ENCODE peak calls at places on chromosomes 6 and 20, in four cellular contexts. U is NB4; W is heart right ventricle; L is CD8-positive, alpha-beta memory T cell. O is an unnamed sample.

GRCh38 chr6:151186931-151187330 is 52.8 kb upstream of the AKAP12 start:
- DNase-seq in U (no peak), W (no peak), L (no peak), O (no peak)

GRCh38 chr20:60993647-60994046 is 258.4 kb upstream of the CDH4 start:
- DNase-seq in L (no peak), W (no peak), U (peak), O (no peak)

GRCh38 chr6:49463612-49463967 is 420 bp downstream of the CENPQ start:
- DNase-seq in U (no peak), L (no peak), W (no peak), O (no peak)

GRCh38 chr6:139291813-139292619 is at the start of gene TXLNB:
- DNase-seq in W (peak), L (peak), U (peak), O (peak)

GRCh38 chr6:3247255-3248146 is 11.2 kb upstream of the PSMG4 start:
- DNase-seq in L (no peak), U (peak), W (peak), O (no peak)

GRCh38 chr6:90611543-90611864 is 24.6 kb upstream of the MAP3K7 start:
- DNase-seq in L (no peak), U (no peak), W (no peak), O (no peak)

GRCh38 chr6:47090881-47091280 is 48.7 kb upstream of the ADGRF1 start:
- DNase-seq in L (no peak), U (no peak), W (no peak), O (no peak)

GRCh38 chr6:133973109-133973971 is 20.3 kb downstream of the TBPL1 start:
- DNase-seq in W (no peak), L (no peak), U (peak), O (peak)

GRCh38 chr6:52551483-52552277 is 25.2 kb downstream of the TRAM2 start:
- DNase-seq in W (peak), L (no peak), U (no peak), O (no peak)

GRCh38 chr20:51027396-51027795 is 4.5 kb upstream of the KCNG1 start:
- DNase-seq in W (no peak), U (no peak), L (no peak), O (no peak)

GRCh38 chr20:29325304-29325640 is 1932.2 kb upstream of the DEFB115 start:
- DNase-seq in U (no peak), L (no peak), W (no peak), O (no peak)

GRCh38 chr6:130676077-130676772 is 151.0 kb upstream of the SMLR1 start:
- DNase-seq in L (no peak), U (no peak), W (no peak), O (peak)

GRCh38 chr20:13113731-13114130 is 105.0 kb downstream of the SPTLC3 start:
- DNase-seq in W (no peak), U (no peak), L (no peak), O (no peak)

GRCh38 chr20:33731693-33732165 is at the start of gene ZNF341:
- DNase-seq in W (peak), L (peak), U (peak), O (peak)

GRCh38 chr20:36572701-36573102 is 695 bp upstream of the TGIF2 start:
- DNase-seq in W (no peak), L (peak), U (peak), O (peak)

GRCh38 chr20:834151-834747 is 734 bp downstream of the FAM110A start:
- DNase-seq in U (no peak), W (no peak), L (no peak), O (no peak)

GRCh38 chr6:72758901-72759300 is 137.0 kb downstream of the KCNQ5 start:
- DNase-seq in W (no peak), L (no peak), U (no peak), O (no peak)

GRCh38 chr6:72761767-72762166 is 139.9 kb downstream of the KCNQ5 start:
- DNase-seq in L (no peak), W (no peak), U (no peak), O (no peak)

GRCh38 chr6:72757926-72758325 is 136.1 kb downstream of the KCNQ5 start:
- DNase-seq in U (no peak), L (no peak), W (no peak), O (no peak)

GRCh38 chr6:72757048-72757447 is 135.2 kb downstream of the KCNQ5 start:
- DNase-seq in L (no peak), W (no peak), U (no peak), O (no peak)

GRCh38 chr6:72760130-72760793 is 138.4 kb downstream of the KCNQ5 start:
- DNase-seq in W (no peak), U (no peak), L (no peak), O (no peak)
- H3K4me3 ChIP-seq in W (no peak), U (no peak), L (no peak), O (no peak)

GRCh38 chr20:62410742-62411478 is 3.8 kb upstream of the CABLES2 start:
- DNase-seq in W (no peak), U (no peak), L (no peak), O (no peak)

GRCh38 chr20:62408640-62409039 is 1.6 kb upstream of the CABLES2 start:
- DNase-seq in W (no peak), L (no peak), U (no peak), O (no peak)

GRCh38 chr20:62409086-62409853 is 2.2 kb upstream of the CABLES2 start:
- DNase-seq in L (no peak), W (no peak), U (no peak), O (no peak)

GRCh38 chr20:62411479-62412193 is 4.6 kb upstream of the CABLES2 start:
- DNase-seq in W (no peak), L (no peak), U (no peak), O (no peak)

DNA sequence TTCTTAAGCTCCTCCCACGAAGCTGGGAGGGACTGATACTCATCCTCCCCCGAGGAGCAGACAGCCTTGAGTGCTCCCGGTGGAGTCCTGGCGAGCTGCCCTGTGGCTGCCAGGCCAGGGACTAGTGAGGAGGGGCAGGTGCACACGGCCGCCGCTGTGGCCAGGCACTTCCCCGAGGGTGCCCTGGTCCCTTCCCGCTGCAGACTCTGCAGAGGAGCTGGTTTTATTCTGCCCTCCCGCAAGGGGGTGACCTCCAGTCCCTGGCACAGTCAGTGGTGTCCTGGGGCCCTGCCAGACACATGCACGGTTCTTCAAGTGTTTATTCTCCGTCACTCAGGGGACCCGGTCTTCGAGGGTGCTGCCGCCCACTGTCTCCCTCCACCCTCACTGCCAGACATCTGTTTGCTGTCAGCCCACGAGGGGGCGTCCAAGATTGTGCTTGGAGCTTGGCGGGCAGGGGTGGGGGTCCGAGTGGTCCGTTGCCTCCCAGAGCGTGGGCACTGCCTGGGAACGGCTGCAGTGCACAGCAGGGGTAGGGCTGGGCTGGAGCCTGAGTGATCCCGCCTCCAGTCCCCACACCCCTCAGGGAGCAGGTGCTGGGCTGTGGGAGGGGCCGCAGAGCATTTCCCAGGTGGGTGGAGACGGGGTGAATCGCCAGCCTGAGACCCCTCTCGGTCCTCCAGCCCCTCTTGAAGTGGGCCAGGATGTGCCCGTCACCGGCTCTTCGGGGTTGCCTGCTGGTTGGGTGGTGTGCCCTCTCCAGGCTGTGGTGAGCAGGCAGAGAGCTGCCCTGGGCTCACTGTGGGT is 3.1 kb upstream of the CABLES2 start:
- DNase-seq in L (peak), U (peak), W (peak), O (no peak)
- H3K4me3 ChIP-seq in L (no peak), U (no peak), W (no peak), O (no peak)

DNA sequence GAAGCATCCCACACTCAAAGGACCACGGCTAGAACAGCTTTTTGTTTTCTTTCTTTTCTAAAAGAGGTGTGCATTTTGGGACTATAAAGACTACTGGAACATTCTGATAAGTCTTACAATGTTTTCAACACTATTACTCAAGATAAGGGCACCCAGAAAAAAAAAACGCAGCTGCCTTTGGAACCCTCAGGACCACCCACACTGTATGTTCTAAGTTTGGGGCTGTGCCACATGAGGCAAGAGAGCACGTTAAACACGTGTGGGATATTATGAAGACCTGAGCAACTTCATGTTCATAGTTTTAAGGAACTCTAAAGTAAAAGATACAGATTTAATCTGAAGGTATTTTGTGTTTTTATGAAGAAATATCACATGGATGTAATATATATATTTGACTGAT is 204.6 kb downstream of the FOXC1 start:
- DNase-seq in U (no peak), L (no peak), W (no peak), O (no peak)
- H3K4me3 ChIP-seq in U (no peak), L (no peak), W (no peak), O (no peak)

DNA sequence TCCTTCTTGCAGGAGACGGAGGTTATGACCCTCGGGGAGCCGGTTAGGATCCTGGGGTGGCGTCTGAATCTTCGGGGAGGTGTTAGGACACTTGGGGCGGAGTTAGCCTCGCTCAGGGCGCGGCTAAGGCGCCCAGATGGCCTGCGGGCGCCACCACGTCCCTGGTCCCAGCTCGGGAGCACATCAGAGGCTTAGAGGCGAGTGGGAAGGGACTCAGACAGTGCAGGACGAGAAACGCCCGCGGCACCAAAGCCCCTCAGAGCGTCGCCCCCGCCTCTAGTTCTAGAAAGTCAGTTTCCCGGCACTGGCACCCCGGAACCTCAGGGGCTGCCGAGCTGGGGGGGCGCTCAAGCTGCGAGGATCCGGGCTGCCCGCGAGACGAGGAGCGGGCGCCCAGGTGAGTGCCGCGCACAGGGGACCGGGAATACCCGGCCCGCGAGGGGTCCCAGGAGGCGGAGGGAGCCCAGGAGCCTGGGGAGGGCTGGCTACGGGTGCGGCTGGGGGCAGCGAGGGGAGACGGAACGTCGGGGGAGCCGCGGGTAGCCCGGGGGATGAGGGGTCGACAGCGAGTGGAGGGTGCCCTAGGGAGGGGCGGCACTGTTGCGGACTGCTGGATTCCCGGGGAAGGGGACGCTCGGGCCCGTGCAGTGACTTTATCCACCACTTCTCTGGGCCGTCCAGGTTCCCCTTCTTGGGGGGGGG is at the start of gene HCK:
- DNase-seq in W (peak), U (peak), L (no peak), O (peak)
- H3K4me3 ChIP-seq in W (peak), U (peak), L (no peak), O (peak)

DNA sequence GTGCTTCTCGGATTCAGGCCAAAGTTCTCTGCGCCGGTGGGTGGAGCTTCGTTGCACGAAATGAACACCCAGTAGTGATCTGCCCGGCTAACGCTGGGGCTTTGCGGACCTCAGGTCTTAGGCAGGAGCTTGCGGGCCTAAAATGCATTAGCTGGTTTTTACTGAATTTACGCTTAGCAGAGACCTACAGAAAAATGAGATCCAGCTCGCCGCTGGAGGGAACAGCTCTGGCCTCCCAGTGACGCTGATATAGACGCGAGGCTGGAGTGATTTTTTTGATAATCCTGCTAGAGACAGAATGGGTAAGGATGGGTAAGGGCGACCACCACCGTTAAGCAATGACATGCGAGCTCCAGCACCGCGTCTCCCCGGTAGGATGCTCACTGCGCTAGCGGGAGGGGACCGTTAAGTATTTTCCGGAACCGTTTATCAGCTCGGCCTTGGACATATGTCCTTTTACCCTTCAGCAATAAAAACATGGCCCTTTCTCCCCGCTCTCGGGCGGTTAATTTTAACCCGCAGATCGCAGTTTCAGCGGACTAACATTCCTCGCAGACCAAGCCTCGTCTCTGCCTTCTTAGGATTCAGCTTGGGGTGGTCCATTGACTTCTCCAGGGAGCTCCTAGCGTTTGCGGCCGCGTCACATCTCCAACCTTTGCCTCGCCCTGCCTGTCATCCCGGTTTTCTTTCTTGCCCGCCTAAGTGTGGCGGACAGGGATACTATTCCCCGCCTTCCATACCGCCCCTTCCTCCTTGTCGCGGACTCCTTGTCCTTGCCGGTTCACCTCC is 109.3 kb downstream of the GPX5 start:
- DNase-seq in U (no peak), W (no peak), L (no peak), O (no peak)
- H3K4me3 ChIP-seq in U (no peak), W (peak), L (no peak), O (peak)

DNA sequence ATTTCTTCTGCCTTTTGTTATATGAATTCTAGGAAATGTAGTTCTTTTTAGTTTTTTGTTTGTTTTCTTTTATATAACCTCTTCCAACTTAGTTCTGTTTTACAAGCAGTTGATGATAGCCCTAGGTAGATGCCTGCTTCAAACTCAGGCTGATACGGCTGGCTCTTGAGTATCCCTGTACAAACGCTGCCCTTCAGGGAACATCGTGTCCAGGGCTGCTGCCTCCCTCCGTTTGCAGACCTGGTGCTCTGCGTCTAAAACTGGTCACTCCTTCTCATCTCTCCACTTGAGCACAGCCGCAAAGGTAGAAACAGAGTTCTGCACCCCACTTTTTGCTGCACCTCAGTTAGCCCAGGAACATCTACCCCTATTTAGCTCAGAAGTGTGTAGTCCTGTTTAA is 310.1 kb downstream of the PRL start:
- DNase-seq in U (no peak), W (no peak), L (no peak), O (no peak)
- H3K4me3 ChIP-seq in U (no peak), W (no peak), L (no peak), O (no peak)

DNA sequence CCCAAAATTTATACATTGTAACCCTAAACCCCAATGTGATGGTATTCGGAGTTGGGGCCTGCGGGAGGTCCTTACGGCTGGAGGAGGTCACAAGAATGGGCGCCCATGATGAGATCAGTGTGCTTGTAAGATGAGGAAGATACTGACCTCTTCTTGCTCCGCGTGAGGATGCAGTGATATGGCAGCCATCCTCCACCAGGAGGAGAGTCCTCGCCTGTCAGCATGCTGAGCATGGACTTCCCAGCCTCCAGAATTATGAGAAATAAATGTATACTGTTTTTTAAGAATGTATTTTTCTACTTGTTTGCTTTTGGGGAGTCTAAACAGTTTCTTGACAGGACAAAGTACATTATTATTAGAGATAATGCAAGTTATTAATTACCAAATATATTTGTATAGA is 8.7 kb upstream of the SYNDIG1 start:
- DNase-seq in W (no peak), L (no peak), U (no peak), O (no peak)
- H3K4me3 ChIP-seq in W (no peak), L (no peak), U (no peak), O (no peak)

GRCh38 chr6:33206864-33207568 is 1.3 kb upstream of the RING1 start:
- DNase-seq in L (no peak), U (no peak), W (no peak), O (no peak)
- H3K4me3 ChIP-seq in L (no peak), U (peak), W (peak), O (peak)

DNA sequence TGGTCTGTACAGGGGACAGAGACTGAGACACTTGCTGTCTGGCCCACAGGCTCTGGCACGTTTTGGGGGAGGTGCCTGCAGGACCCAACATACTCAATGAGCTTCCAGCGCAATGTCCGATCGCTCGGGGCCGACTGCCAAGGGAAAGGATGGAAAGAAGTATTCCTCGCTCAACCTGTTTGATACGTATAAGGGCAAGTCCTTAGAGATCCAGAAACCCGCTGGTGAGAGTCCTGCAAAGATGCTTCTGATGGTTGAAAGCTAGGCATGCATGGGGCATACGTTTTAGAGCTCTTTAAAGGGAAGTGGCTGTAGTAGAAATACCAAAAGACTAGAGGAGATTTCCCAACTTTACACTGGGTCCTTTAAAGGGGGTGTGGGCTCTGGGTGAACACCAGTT is 2.2 kb downstream of the PRRC2A start:
- DNase-seq in W (no peak), U (peak), L (no peak), O (no peak)
- H3K4me3 ChIP-seq in W (peak), U (peak), L (no peak), O (no peak)

DNA sequence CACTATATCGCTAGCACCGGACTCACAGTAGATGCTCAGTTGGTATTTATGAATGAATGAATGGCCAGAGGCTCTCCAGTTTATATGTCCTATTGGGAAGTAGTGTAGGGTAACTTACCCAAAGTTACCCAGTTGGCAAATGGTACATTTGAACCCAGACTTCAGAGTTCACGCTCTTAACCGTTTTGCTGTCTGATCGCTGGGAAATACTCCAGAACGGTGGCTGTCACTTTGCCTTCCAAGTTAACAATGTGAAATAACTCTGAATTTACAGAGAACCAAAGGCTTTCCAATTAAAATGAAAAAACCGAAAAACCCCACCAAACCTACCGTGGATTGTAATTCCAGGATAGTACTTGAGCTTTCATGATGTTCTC is 1.6 kb downstream of the VAPB start:
- DNase-seq in U (no peak), W (no peak), L (no peak), O (no peak)
- H3K4me3 ChIP-seq in U (peak), W (peak), L (peak), O (peak)

O was measured in GM12865.